ENCODE peak calls at places on chromosomes 13 and 19, in nine cellular contexts. W is heart right ventricle; U is T-helper 2 cell treated with Interferon-gamma antibody and Interleukin-4, amounts not matched to agents 5 μg/mL and 100 μg/mL, for 36 hours; C is astrocyte of the spinal cord; H is psoas muscle; E is T-cell; Q is NCI-H446 treated with DMSO at 0.1 percent for 48 hours; V is activated T-helper 2 cell treated with anti-CD3 and anti-CD28 coated beads, Interferon-gamma antibody, Interleukin-2, Interleukin-4, amounts not matched to agents 10 μg/mL and 5 μg/mL and 100 μg/mL, durations not matched to agents 14 hours and 24 hours and 36 hours; L is AG10803. Y is an unnamed sample.
A peak's percentile ranks its signal among the peaks of the same experiment; 100 is the strongest.

GRCh38 chr13:114230117-114230516 is 4.6 kb upstream of the CDC16 start:
- DNase-seq in E (no peak), Q (no peak), C (no peak), W (no peak), V (no peak), U (no peak), H (no peak), L (peak; percentile 54), Y (no peak)

GRCh38 chr19:3249408-3249807 is 24.9 kb downstream of the CELF5 start:
- DNase-seq in L (no peak), C (no peak), Q (no peak), E (no peak), H (no peak), W (no peak), V (no peak), U (no peak), Y (no peak)

GRCh38 chr13:27920677-27921420 is 1.0 kb downstream of the PDX1 start:
- DNase-seq in L (peak; percentile 11), W (no peak), H (no peak), C (no peak), E (no peak), Q (no peak), U (no peak), V (no peak), Y (no peak)

GRCh38 chr19:48398329-48399235 is 5.1 kb downstream of the GRIN2D start:
- DNase-seq in H (peak; percentile 85), C (peak; percentile 86), U (peak; percentile 87), L (peak; percentile 84), E (peak; percentile 85), V (peak; percentile 84), W (peak; percentile 52), Q (peak; percentile 26), Y (peak; percentile 77)

GRCh38 chr13:27533155-27533643 is 82.8 kb upstream of the MTIF3 start:
- DNase-seq in Q (no peak), V (peak; percentile 14), C (peak; percentile 69), W (peak; percentile 79), E (peak; percentile 37), H (peak; percentile 90), U (peak; percentile 30), L (peak; percentile 71), Y (peak; percentile 9)

GRCh38 chr13:99356216-99357089 is 49.3 kb upstream of the GPR183 start:
- DNase-seq in C (peak; percentile 92), E (peak; percentile 56), L (peak; percentile 76), V (peak; percentile 74), W (peak; percentile 34), Q (no peak), U (peak; percentile 77), H (peak; percentile 60), Y (no peak)

GRCh38 chr13:74273591-74273990 is 139.4 kb upstream of the KLF12 start:
- DNase-seq in C (no peak), H (no peak), Q (no peak), E (no peak), W (no peak), U (no peak), L (peak; percentile 28), V (no peak), Y (no peak)

GRCh38 chr19:58584498-58585441 is 11.6 kb upstream of the MZF1 start:
- DNase-seq in Q (no peak), U (no peak), H (no peak), W (no peak), C (no peak), L (no peak), E (no peak), V (no peak), Y (no peak)

GRCh38 chr13:45623516-45624090 is 8.1 kb upstream of the ERICH6B start:
- DNase-seq in U (no peak), H (no peak), C (peak; percentile 10), L (peak; percentile 16), W (no peak), E (no peak), Q (no peak), V (no peak), Y (no peak)

GRCh38 chr19:42421591-42422031 is 5.6 kb downstream of the LIPE start:
- DNase-seq in H (no peak), L (no peak), E (no peak), C (no peak), W (peak; percentile 51), V (no peak), Q (no peak), U (no peak), Y (no peak)

GRCh38 chr19:15124572-15125231 is 17.5 kb downstream of the SYDE1 start:
- DNase-seq in C (no peak), Q (no peak), E (no peak), V (no peak), H (peak; percentile 61), U (no peak), L (no peak), W (no peak), Y (no peak)